ENCODE peak calls at places on chromosomes 6 and 20, in five cellular contexts. D is SJSA1, G is neural crest cell, O is left ventricle myocardium superior, B is RWPE1. L is an unnamed sample.

GRCh38 chr6:95176322-95176721 is 401.0 kb upstream of the MANEA start:
- DNase-seq in B (no peak), D (no peak), G (no peak), O (no peak), L (no peak)

GRCh38 chr6:144248470-144249301 is 36.4 kb upstream of the UTRN start:
- DNase-seq in D (no peak), O (no peak), G (no peak), B (no peak), L (no peak)

GRCh38 chr6:36104836-36105235 is 25.5 kb upstream of the MAPK13 start:
- DNase-seq in B (no peak), G (no peak), D (no peak), O (no peak), L (peak)

GRCh38 chr6:160882741-160883340 is 108.7 kb upstream of the MAP3K4 start:
- DNase-seq in O (no peak), D (no peak), B (peak), G (no peak), L (no peak)

GRCh38 chr6:90938116-90938515 is 351.2 kb upstream of the MAP3K7 start:
- DNase-seq in O (no peak), G (no peak), D (no peak), B (no peak), L (no peak)

GRCh38 chr20:36097331-36097730 is 57.2 kb upstream of the EPB41L1 start:
- DNase-seq in O (no peak), B (no peak), D (no peak), G (no peak), L (no peak)

GRCh38 chr6:2480267-2480966 is 235.0 kb upstream of the GMDS start:
- DNase-seq in D (no peak), G (no peak), O (peak), B (no peak), L (no peak)

GRCh38 chr20:49482621-49483017 is at the start of gene KCNB1:
- DNase-seq in B (peak), O (peak), D (peak), G (peak), L (no peak)

GRCh38 chr6:1009041-1009440 is 302.9 kb upstream of the FOXQ1 start:
- DNase-seq in B (no peak), D (no peak), G (no peak), O (no peak), L (no peak)

GRCh38 chr6:125095501-125096301 is 57.9 kb upstream of the TPD52L1 start:
- DNase-seq in D (peak), O (no peak), B (no peak), G (no peak), L (no peak)

GRCh38 chr20:32467506-32468312 is 109.6 kb downstream of the ASXL1 start:
- DNase-seq in B (no peak), G (no peak), D (no peak), O (no peak), L (no peak)

GRCh38 chr6:89707766-89708165 is 69.2 kb upstream of the LYRM2 start:
- DNase-seq in G (no peak), D (no peak), O (no peak), B (peak), L (no peak)

GRCh38 chr20:35600176-35600995 is 15.2 kb upstream of the SPAG4 start:
- DNase-seq in O (no peak), B (no peak), G (no peak), D (no peak), L (no peak)

GRCh38 chr6:140283197-140283596 is 908.7 kb upstream of the CITED2 start:
- DNase-seq in D (no peak), G (no peak), O (no peak), B (no peak), L (no peak)

GRCh38 chr20:60254901-60255411 is 296.7 kb downstream of the CDH26 start:
- DNase-seq in O (no peak), B (peak), D (no peak), G (no peak), L (no peak)

GRCh38 chr6:83430606-83431544 is at the start of gene ME1:
- DNase-seq in G (peak), D (peak), B (peak), O (peak), L (peak)

GRCh38 chr20:63897978-63898561 is 3.1 kb downstream of the DNAJC5 start:
- DNase-seq in B (no peak), O (no peak), D (no peak), G (no peak), L (no peak)

L was measured in NCI-H524.